ENCODE peak calls at places on chromosomes 16 and 17, in nine cellular contexts. T is NCI-H2029; W is NCI-H748 treated with DMSO at 0.1 percent for 48 hours; I is substantia nigra; X is EL; Z is stimulated activated CD8-positive, alpha-beta memory T cell treated with anti-CD3 and anti-CD28 coated beads, Interleukin-7, amount 100 ng/mL, for 1 hour; Q is NCI-H510A; U is stimulated activated CD4-positive, alpha-beta T cell treated with anti-CD3 and anti-CD28 coated beads, Interleukin-12 subunit alpha, Interleukin-12 subunit beta, amount 100 ng/mL, for 24 hours; H is activated naive CD4-positive, alpha-beta T cell treated with Interleukin-2 at 50 U/mL for 16 hours. A is an unnamed sample.

GRCh38 chr16:46900464-46901235 is 16.5 kb downstream of the GPT2 start:
- DNase-seq in T (no peak), W (no peak), I (no peak), X (no peak), Z (no peak), Q (no peak), U (no peak), H (no peak), A (no peak)

GRCh38 chr17:36001109-36001735 is at the start of gene CCL15:
- DNase-seq in T (no peak), W (no peak), I (no peak), X (no peak), Z (no peak), Q (no peak), U (no peak), H (no peak), A (no peak)

GRCh38 chr17:4500188-4500565 is 1.5 kb downstream of the SPNS2 start:
- DNase-seq in T (no peak), W (no peak), I (no peak), X (no peak), Z (no peak), Q (no peak), U (no peak), H (no peak), A (no peak)

GRCh38 chr17:30236807-30237206 is 1.3 kb upstream of the SLC6A4 start:
- DNase-seq in T (no peak), W (peak), I (peak), X (peak), Z (no peak), Q (no peak), U (no peak), H (no peak), A (peak)

GRCh38 chr17:77869665-77870132 is 88.8 kb upstream of the TNRC6C start:
- DNase-seq in T (no peak), W (no peak), I (no peak), X (no peak), Z (no peak), Q (no peak), U (no peak), H (no peak), A (no peak)

GRCh38 chr16:56606688-56607618 is 1.4 kb upstream of the MT2A start:
- DNase-seq in T (peak), W (no peak), I (no peak), X (peak), Z (no peak), Q (no peak), U (no peak), H (no peak), A (peak)

GRCh38 chr16:85262558-85263196 is 150.4 kb upstream of the CIBAR2 start:
- DNase-seq in T (no peak), W (no peak), I (no peak), X (no peak), Z (no peak), Q (no peak), U (no peak), H (no peak), A (peak)

GRCh38 chr17:751269-752001 is 629 bp downstream of the GEMIN4 start:
- DNase-seq in T (no peak), W (no peak), I (no peak), X (peak), Z (no peak), Q (no peak), U (peak), H (peak), A (no peak)

GRCh38 chr16:88941051-88941932 is 35.7 kb downstream of the CBFA2T3 start:
- DNase-seq in T (no peak), W (no peak), I (no peak), X (no peak), Z (no peak), Q (no peak), U (no peak), H (no peak), A (no peak)

GRCh38 chr17:82440991-82441627 is 9.4 kb downstream of the CYBC1 start:
- DNase-seq in T (peak), W (no peak), I (no peak), X (no peak), Z (no peak), Q (no peak), U (no peak), H (no peak), A (no peak)

GRCh38 chr16:260326-260725 is 15.4 kb downstream of the RGS11 start:
- DNase-seq in T (no peak), W (no peak), I (no peak), X (no peak), Z (no peak), Q (no peak), U (no peak), H (no peak), A (no peak)

GRCh38 chr16:5516115-5516514 is 418.5 kb upstream of the EEF2KMT start:
- DNase-seq in T (no peak), W (no peak), I (no peak), X (no peak), Z (no peak), Q (no peak), U (no peak), H (no peak), A (peak)

GRCh38 chr16:932831-933330 is 37.9 kb downstream of the LMF1 start:
- DNase-seq in T (no peak), W (no peak), I (no peak), X (no peak), Z (no peak), Q (no peak), U (no peak), H (no peak), A (no peak)

GRCh38 chr17:17058304-17058703 is 16.0 kb downstream of the MPRIP start:
- DNase-seq in T (no peak), W (no peak), I (no peak), X (no peak), Z (no peak), Q (no peak), U (no peak), H (no peak), A (no peak)

GRCh38 chr16:31071861-31072260 is 2.2 kb downstream of the ZNF668 start:
- DNase-seq in T (peak), W (no peak), I (no peak), X (peak), Z (no peak), Q (no peak), U (no peak), H (no peak), A (no peak)

GRCh38 chr17:2964831-2965230 is 98.6 kb downstream of the OR1D5 start:
- DNase-seq in T (no peak), W (no peak), I (no peak), X (no peak), Z (no peak), Q (no peak), U (no peak), H (no peak), A (peak)

GRCh38 chr16:13811834-13812233 is 108.1 kb upstream of the ERCC4 start:
- DNase-seq in T (no peak), W (no peak), I (no peak), X (no peak), Z (no peak), Q (no peak), U (no peak), H (no peak), A (no peak)

GRCh38 chr16:4673387-4674046 is 19.8 kb upstream of the NUDT16L1 start:
- DNase-seq in T (no peak), W (no peak), I (peak), X (no peak), Z (no peak), Q (no peak), U (no peak), H (no peak), A (no peak)

GRCh38 chr17:38590988-38591758 is 14.6 kb downstream of the SRCIN1 start:
- DNase-seq in T (peak), W (no peak), I (no peak), X (no peak), Z (no peak), Q (no peak), U (no peak), H (no peak), A (peak)

GRCh38 chr16:14125030-14125681 is 54.0 kb downstream of the MRTFB start:
- DNase-seq in T (no peak), W (no peak), I (no peak), X (no peak), Z (no peak), Q (no peak), U (no peak), H (no peak), A (no peak)

GRCh38 chr16:29857133-29857760 is 5.8 kb downstream of the CDIPT start:
- DNase-seq in T (no peak), W (no peak), I (no peak), X (peak), Z (no peak), Q (no peak), U (no peak), H (no peak), A (no peak)

GRCh38 chr17:45070809-45071208 is 9.7 kb downstream of the NMT1 start:
- DNase-seq in T (no peak), W (no peak), I (no peak), X (no peak), Z (no peak), Q (no peak), U (no peak), H (no peak), A (no peak)

GRCh38 chr17:79913896-79914812 is 74.9 kb upstream of the CBX4 start:
- DNase-seq in T (no peak), W (no peak), I (no peak), X (no peak), Z (no peak), Q (no peak), U (no peak), H (no peak), A (no peak)

A was measured in mesendoderm.